ENCODE peak calls at places on chromosomes 1 and 21, in ten cellular contexts. O, J, L, H, S, K, U, R, G and Q are unnamed samples.

GRCh38 chr1:221858758-221859157 is 116.9 kb upstream of the DUSP10 start:
- DNase-seq in H (peak; percentile 47), R (no peak), S (peak; percentile 96), K (no peak), U (peak; percentile 76), J (no peak), G (no peak), L (no peak), O (peak; percentile 95), Q (no peak)

GRCh38 chr21:16304700-16305099 is 574.9 kb downstream of the USP25 start:
- DNase-seq in R (no peak), K (no peak), U (no peak), O (no peak), L (no peak), S (no peak), G (no peak), H (no peak), J (no peak), Q (no peak)

GRCh38 chr1:9500756-9501754 is 38.2 kb upstream of the SLC25A33 start:
- DNase-seq in R (no peak), O (no peak), S (no peak), H (no peak), K (no peak), L (no peak), J (no peak), G (no peak), U (no peak), Q (no peak)

GRCh38 chr21:36388835-36389234 is 3.6 kb downstream of the CHAF1B start:
- DNase-seq in O (peak; percentile 35), L (no peak), G (no peak), R (peak; percentile 53), K (peak; percentile 84), S (peak; percentile 37), H (no peak), J (no peak), U (peak; percentile 35), Q (no peak)

GRCh38 chr21:14875186-14875585 is 189.6 kb downstream of the NRIP1 start:
- DNase-seq in H (no peak), U (no peak), K (no peak), L (no peak), O (no peak), G (no peak), R (no peak), J (no peak), S (no peak), Q (no peak)

GRCh38 chr1:23394176-23394575 is 24.5 kb upstream of the ZNF436 start:
- DNase-seq in J (no peak), K (no peak), R (no peak), G (no peak), S (no peak), L (no peak), O (peak; percentile 86), U (peak; percentile 74), H (no peak), Q (no peak)

GRCh38 chr1:210855440-210855839 is 278.5 kb downstream of the KCNH1 start:
- DNase-seq in L (no peak), H (no peak), J (no peak), K (peak; percentile 57), R (no peak), O (no peak), S (no peak), G (no peak), U (no peak), Q (no peak)

GRCh38 chr1:5983361-5984103 is 8.7 kb downstream of the NPHP4 start:
- DNase-seq in S (peak; percentile 54), G (no peak), O (peak; percentile 76), L (no peak), J (no peak), H (peak; percentile 64), U (peak; percentile 61), K (no peak), R (no peak), Q (no peak)

GRCh38 chr21:42263591-42264131 is 44.7 kb downstream of the ABCG1 start:
- DNase-seq in J (no peak), L (no peak), R (peak; percentile 33), S (no peak), U (peak; percentile 42), O (no peak), G (peak; percentile 59), K (no peak), H (no peak), Q (peak; percentile 77)

GRCh38 chr1:112501810-112502641 is 6.7 kb upstream of the WNT2B start:
- DNase-seq in S (peak; percentile 69), K (peak; percentile 82), G (peak; percentile 78), U (peak; percentile 71), O (peak; percentile 81), L (no peak), J (peak; percentile 79), R (peak; percentile 68), H (no peak), Q (peak; percentile 85)

GRCh38 chr1:63887809-63888208 is 114.0 kb downstream of the ROR1 start:
- DNase-seq in L (no peak), S (no peak), K (no peak), U (no peak), J (no peak), R (no peak), O (no peak), H (no peak), G (no peak), Q (no peak)

GRCh38 chr1:71857862-71858261 is 424.5 kb downstream of the NEGR1 start:
- DNase-seq in H (no peak), L (no peak), G (no peak), K (no peak), J (no peak), U (peak; percentile 58), O (peak; percentile 36), S (no peak), R (no peak), Q (no peak)

GRCh38 chr1:168565825-168566224 is 10.6 kb upstream of the XCL1 start:
- DNase-seq in J (no peak), L (no peak), O (no peak), G (no peak), H (no peak), S (no peak), U (no peak), K (no peak), R (no peak), Q (no peak)

GRCh38 chr1:107739183-107739582 is 225.8 kb downstream of the VAV3 start:
- DNase-seq in J (no peak), K (no peak), U (no peak), R (no peak), S (no peak), L (no peak), H (no peak), G (no peak), O (no peak), Q (no peak)

GRCh38 chr21:33643658-33644311 is 1.5 kb downstream of the ITSN1 start:
- DNase-seq in L (no peak), S (peak; percentile 21), O (peak; percentile 44), R (no peak), U (peak; percentile 33), H (no peak), G (no peak), K (peak; percentile 54), J (no peak), Q (no peak)

GRCh38 chr1:109909531-109909930 is 1.1 kb upstream of the CSF1 start:
- DNase-seq in G (no peak), K (no peak), S (no peak), O (peak; percentile 6), U (no peak), L (no peak), H (no peak), J (no peak), R (no peak), Q (no peak)
- H3K27me3 ChIP-seq in G (no peaks in the 10 kb centered on the region), K (peaks cover 42% of the 10 kb centered on the region), S (no peaks in the 10 kb centered on the region), O (no peaks in the 10 kb centered on the region), U (peaks cover 2% of the 10 kb centered on the region), L (no peaks in the 10 kb centered on the region), H (no peaks in the 10 kb centered on the region), J (peaks cover 5% of the 10 kb centered on the region), R (no peaks in the 10 kb centered on the region), Q (no peaks in the 10 kb centered on the region)

GRCh38 chr1:31798086-31798432 is 17.8 kb downstream of the SPOCD1 start:
- DNase-seq in G (no peak), L (no peak), K (no peak), J (peak; percentile 3), S (no peak), U (no peak), R (no peak), H (no peak), O (no peak), Q (no peak)
- H3K4me3 ChIP-seq in G (no peak overlapping the region), L (no peak overlapping the region), K (no peak overlapping the region), J (no peak overlapping the region), S (peak overlapping the region; percentile 51), U (peak overlapping the region; percentile 88), R (no peak overlapping the region), H (peak overlapping the region; percentile 88), O (peak overlapping the region; percentile 70), Q (peak overlapping the region; percentile 23)

GRCh38 chr1:30251451-30251850 is 471.9 kb downstream of the MATN1 start:
- DNase-seq in U (no peak), L (no peak), S (no peak), K (no peak), O (no peak), R (no peak), G (no peak), H (no peak), J (no peak), Q (no peak)
- H3K27me3 ChIP-seq in U (no peaks in the 10 kb centered on the region), L (no peaks in the 10 kb centered on the region), S (no peaks in the 10 kb centered on the region), K (no peaks in the 10 kb centered on the region), O (peaks cover 6% of the 10 kb centered on the region), R (no peaks in the 10 kb centered on the region), G (peaks cover 29% of the 10 kb centered on the region), H (no peaks in the 10 kb centered on the region), J (peaks cover 15% of the 10 kb centered on the region), Q (peaks cover 14% of the 10 kb centered on the region)

DNA sequence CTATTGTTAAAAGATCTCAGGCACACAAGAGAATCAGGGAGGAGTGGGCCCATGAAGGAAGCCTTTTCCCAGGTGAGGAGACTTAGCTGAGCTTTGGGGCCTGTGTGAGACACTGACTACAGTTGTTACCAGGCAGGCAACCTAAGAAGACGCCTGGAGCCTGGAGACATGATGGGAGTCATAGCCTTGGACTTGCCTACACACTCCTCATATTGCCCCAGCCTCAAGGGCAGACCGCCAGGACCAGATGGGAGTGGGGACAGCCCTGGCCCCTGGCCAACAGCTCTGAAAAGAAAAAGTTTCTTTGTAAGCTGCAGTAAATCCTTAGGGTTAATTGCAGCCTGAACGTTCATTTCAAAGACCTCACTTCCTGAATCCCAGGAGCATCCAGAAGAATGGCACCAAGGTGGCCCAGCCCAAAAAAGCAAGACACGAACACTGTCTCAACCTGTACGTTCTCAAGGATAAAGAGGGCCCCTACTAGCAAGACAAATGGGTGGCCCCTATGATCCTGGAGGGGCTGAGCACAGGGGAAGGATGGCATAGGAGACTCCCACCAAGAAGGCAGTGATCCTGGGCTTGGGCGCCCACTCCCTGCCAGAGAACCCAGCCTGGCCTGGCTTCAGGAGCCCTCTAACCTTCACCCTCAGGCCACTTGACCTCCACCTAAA is 33.2 kb upstream of the BTG2 start:
- DNase-seq in L (no peak), J (peak; percentile 55), K (peak; percentile 36), U (no peak), G (no peak), H (no peak), O (no peak), S (no peak), R (no peak), Q (peak; percentile 64)
- H3K4me3 ChIP-seq in L (no peak overlapping the region), J (no peak overlapping the region), K (no peak overlapping the region), U (no peak overlapping the region), G (no peak overlapping the region), H (no peak overlapping the region), O (no peak overlapping the region), S (no peak overlapping the region), R (no peak overlapping the region), Q (no peak overlapping the region)

DNA sequence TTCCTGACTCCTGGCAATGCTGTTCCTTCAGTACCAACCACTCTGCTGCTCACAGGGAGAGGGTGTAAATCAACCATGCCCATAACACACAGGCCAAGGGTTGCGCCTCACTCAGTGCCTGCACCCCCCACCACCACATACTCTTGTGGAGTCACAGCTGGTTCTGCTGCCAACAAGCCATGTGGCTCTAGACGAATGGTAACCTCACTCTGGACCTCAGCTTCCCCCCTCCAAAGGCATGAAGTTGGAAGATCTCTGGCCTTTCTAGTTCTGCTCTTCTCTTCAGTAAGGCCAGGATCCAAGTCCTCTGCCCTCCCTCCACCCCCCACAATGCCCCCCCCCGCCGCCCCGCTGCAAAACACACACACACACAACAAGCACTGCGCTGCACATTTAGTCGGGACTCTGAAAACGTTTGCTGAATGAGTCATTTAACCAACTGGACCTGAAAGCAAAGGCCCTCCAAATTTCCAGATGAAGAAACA is 1.7 kb upstream of the GLIS1 start:
- DNase-seq in G (no peak), U (peak; percentile 90), H (no peak), S (no peak), R (no peak), K (no peak), J (no peak), O (peak; percentile 77), L (no peak), Q (no peak)
- H3K27me3 ChIP-seq in G (peaks cover 42% of the 10 kb centered on the region), U (peaks cover 15% of the 10 kb centered on the region), H (no peaks in the 10 kb centered on the region), S (peaks cover 27% of the 10 kb centered on the region), R (peaks cover 3% of the 10 kb centered on the region), K (peaks cover 57% of the 10 kb centered on the region), J (peaks cover 93% of the 10 kb centered on the region), O (no peaks in the 10 kb centered on the region), L (peaks cover 17% of the 10 kb centered on the region), Q (peaks cover 58% of the 10 kb centered on the region)